ENCODE peak calls at places on chromosomes 11 and 22, in four cellular contexts. R is H1, U is HepG2, Y is K562. F is an unnamed sample.

GRCh38 chr22:27218521-27218920 is 561.1 kb downstream of the MIAT start:
- DNase-seq in R (no peak), Y (no peak), U (no peak), F (no peak)

GRCh38 chr11:125968363-125968762 is 22.5 kb downstream of the VSIG10L2 start:
- DNase-seq in R (no peak), U (peak; percentile 70), Y (no peak), F (no peak)

GRCh38 chr11:106399624-106400023 is 322.2 kb downstream of the AASDHPPT start:
- DNase-seq in U (no peak), R (no peak), Y (no peak), F (no peak)

GRCh38 chr11:15234796-15235195 is 120.1 kb downstream of the INSC start:
- DNase-seq in R (no peak), U (no peak), Y (no peak), F (no peak)

GRCh38 chr11:15059132-15059531 is 14.3 kb upstream of the CALCB start:
- DNase-seq in U (no peak), R (no peak), Y (no peak), F (no peak)

GRCh38 chr11:12963789-12964536 is 45.2 kb upstream of the RASSF10 start:
- DNase-seq in R (peak; percentile 92), Y (peak; percentile 89), U (peak; percentile 60), F (peak; percentile 59)

GRCh38 chr11:37557990-37558389 is 960.0 kb upstream of the RAG2 start:
- DNase-seq in U (no peak), Y (no peak), R (no peak), F (no peak)

GRCh38 chr22:40694409-40694808 is 15.1 kb downstream of the MCHR1 start:
- DNase-seq in Y (no peak), R (no peak), U (no peak), F (no peak)

GRCh38 chr11:120230433-120231071 is 9.4 kb upstream of the POU2F3 start:
- DNase-seq in Y (no peak), U (no peak), R (no peak), F (no peak)

GRCh38 chr11:12079726-12080556 is 30.4 kb upstream of the MICAL2 start:
- DNase-seq in Y (no peak), R (no peak), U (peak; percentile 59), F (peak; percentile 79)

GRCh38 chr11:68373810-68374501 is 61.6 kb downstream of the LRP5 start:
- DNase-seq in U (peak; percentile 81), R (no peak), Y (no peak), F (no peak)

GRCh38 chr11:28984216-28984615 is 876.0 kb downstream of the METTL15 start:
- DNase-seq in Y (no peak), U (no peak), R (no peak), F (no peak)

GRCh38 chr11:75534291-75535038 is 8.7 kb upstream of the GDPD5 start:
- DNase-seq in Y (peak; percentile 65), R (no peak), U (no peak), F (peak; percentile 33)

GRCh38 chr11:128021304-128022006 is 565.9 kb downstream of the ETS1 start:
- DNase-seq in R (no peak), Y (no peak), U (no peak), F (no peak)

GRCh38 chr22:30863161-30863833 is 105.3 kb downstream of the MORC2 start:
- DNase-seq in R (peak; percentile 52), Y (peak; percentile 51), U (peak; percentile 93), F (no peak)

DNA sequence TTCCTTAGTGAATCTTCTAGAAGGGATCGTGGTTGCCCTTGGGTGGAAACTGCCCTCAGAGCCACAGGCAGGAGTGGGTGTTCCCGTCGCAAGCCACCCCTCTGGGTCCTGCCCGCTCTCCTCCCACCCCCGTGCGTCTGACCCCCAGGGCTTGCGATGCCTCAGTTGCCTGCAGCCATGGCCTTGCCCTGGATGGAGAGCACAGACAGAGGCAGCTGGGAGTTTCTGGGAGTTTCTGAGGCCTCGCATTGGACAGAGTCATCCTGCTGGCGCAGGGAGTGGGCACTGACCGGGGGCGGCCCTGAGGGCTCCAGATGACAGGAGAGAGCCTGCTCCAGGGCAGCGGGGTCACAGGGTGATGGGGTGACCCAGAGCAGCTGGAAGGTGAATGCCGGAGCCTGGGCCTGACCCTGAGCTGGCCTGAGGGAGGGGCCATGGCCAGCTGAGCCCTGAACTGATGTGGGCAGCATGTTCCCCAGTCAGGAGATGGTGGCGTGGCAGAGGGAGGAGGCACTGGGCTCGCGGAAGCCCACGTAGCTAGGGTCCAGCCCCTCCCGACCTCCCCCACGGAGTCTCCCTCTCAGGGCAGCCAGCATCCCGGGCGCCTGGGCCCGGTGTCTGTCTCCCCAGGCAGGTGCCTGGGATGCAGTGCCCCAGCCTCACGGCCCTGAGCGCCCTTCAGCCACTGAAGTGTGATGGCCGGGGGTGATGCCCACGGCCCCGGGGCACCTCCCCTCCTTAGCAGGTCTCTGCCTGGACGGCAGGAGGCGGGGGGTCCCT is 1236.2 kb downstream of the BRD1 start:
- DNase-seq in Y (no peak), U (no peak), R (no peak), F (no peak)
- TF ChIP-seq CEBPB in Y (no peak), U (no peak), R (no peak), F (no peak)

GRCh38 chr11:31768744-31769143 is 42.4 kb downstream of the PAX6 start:
- DNase-seq in U (no peak), R (no peak), Y (no peak), F (no peak)

GRCh38 chr11:31769241-31769640 is 41.9 kb downstream of the PAX6 start:
- DNase-seq in U (no peak), Y (no peak), R (no peak), F (no peak)

GRCh38 chr11:31767665-31768064 is 43.5 kb downstream of the PAX6 start:
- DNase-seq in Y (no peak), R (no peak), U (no peak), F (no peak)

GRCh38 chr11:31764766-31765165 is 46.4 kb downstream of the PAX6 start:
- DNase-seq in Y (no peak), R (no peak), U (no peak), F (no peak)

DNA sequence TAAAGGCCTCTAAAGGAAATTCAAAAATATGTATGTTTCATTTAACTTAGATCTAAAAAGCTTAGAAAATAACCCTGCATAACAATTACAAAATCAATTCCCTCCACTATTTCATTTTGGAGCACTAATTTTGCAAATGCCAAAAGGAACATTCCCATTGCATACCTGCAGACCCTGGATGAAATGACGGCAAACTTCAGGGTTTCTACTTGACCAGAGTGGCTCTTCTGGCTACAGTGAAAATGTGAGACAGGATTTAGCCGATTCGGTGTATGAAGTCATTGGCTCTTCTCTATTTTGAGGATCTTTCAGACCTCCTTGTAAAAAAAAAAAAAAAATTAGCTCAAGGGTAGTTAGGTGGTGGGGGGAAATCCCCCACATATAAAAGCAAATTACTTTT is 44.1 kb downstream of the PAX6 start:
- DNase-seq in Y (no peak), R (no peak), U (no peak), F (no peak)
- H3K4me2 ChIP-seq in Y (no peak overlapping the region), R (no peak overlapping the region), U (no peak overlapping the region), F (no peak overlapping the region)

GRCh38 chr22:20957691-20958440 is 9.2 kb upstream of the AIFM3 start:
- DNase-seq in Y (no peak), U (no peak), R (peak; percentile 70), F (no peak)
- TF ChIP-seq FOSL1 in Y (no peak), U (no peak), R (no peak), F (no peak)

GRCh38 chr22:19619144-19620009 is 94.9 kb upstream of the SEPTIN5 start:
- DNase-seq in U (no peak), R (no peak), Y (no peak), F (no peak)
- TF ChIP-seq CEBPB in U (no peak), R (no peak), Y (no peak), F (no peak)

GRCh38 chr11:17294033-17294432 is 17.5 kb downstream of the NUCB2 start:
- DNase-seq in R (no peak), Y (no peak), U (no peak), F (no peak)
- H3K4me2 ChIP-seq in R (no peak overlapping the region), Y (no peak overlapping the region), U (no peak overlapping the region), F (no peak overlapping the region)